ENCODE peak calls at places on chromosomes 12 and 14, in five cellular contexts. One of them, this sample, is unnamed.

GRCh38 chr12:57766464-57767311 is at the start of gene CYP27B1:
- DNase-seq in GM23248: peak
- DNase-seq in HCT116: no peak
- DNase-seq in neural progenitor cell: peak
- DNase-seq in GM23338: peak
- DNase-seq in this sample: no peak

GRCh38 chr14:59206892-59207291 is 18.4 kb downstream of the DAAM1 start:
- DNase-seq in GM23248: no peak
- DNase-seq in HCT116: no peak
- DNase-seq in neural progenitor cell: no peak
- DNase-seq in GM23338: no peak
- DNase-seq in this sample: no peak

GRCh38 chr12:42960087-42960527 is 370.6 kb upstream of the PRICKLE1 start:
- DNase-seq in GM23248: peak
- DNase-seq in HCT116: peak
- DNase-seq in neural progenitor cell: no peak
- DNase-seq in GM23338: no peak
- DNase-seq in this sample: no peak

GRCh38 chr12:29191267-29191889 is 42.3 kb downstream of the FAR2 start:
- DNase-seq in GM23248: no peak
- DNase-seq in HCT116: no peak
- DNase-seq in neural progenitor cell: no peak
- DNase-seq in GM23338: no peak
- DNase-seq in this sample: no peak

GRCh38 chr12:56998981-56999380 is 7.4 kb downstream of the ZBTB39 start:
- DNase-seq in GM23248: no peak
- DNase-seq in HCT116: no peak
- DNase-seq in neural progenitor cell: no peak
- DNase-seq in GM23338: no peak
- DNase-seq in this sample: no peak

GRCh38 chr12:54431911-54432814 is 13.1 kb upstream of the ITGA5 start:
- DNase-seq in GM23248: peak
- DNase-seq in HCT116: no peak
- DNase-seq in neural progenitor cell: peak
- DNase-seq in GM23338: peak
- DNase-seq in this sample: peak

GRCh38 chr14:90969493-90970166 is 90.8 kb downstream of the RPS6KA5 start:
- DNase-seq in GM23248: no peak
- DNase-seq in HCT116: peak
- DNase-seq in neural progenitor cell: no peak
- DNase-seq in GM23338: no peak
- DNase-seq in this sample: peak

GRCh38 chr12:14238224-14238792 is 127.2 kb upstream of the ATF7IP start:
- DNase-seq in GM23248: peak
- DNase-seq in HCT116: no peak
- DNase-seq in neural progenitor cell: no peak
- DNase-seq in GM23338: peak
- DNase-seq in this sample: peak

GRCh38 chr14:67512463-67513134 is 20.5 kb upstream of the PLEKHH1 start:
- DNase-seq in GM23248: no peak
- DNase-seq in HCT116: no peak
- DNase-seq in neural progenitor cell: no peak
- DNase-seq in GM23338: no peak
- DNase-seq in this sample: no peak

GRCh38 chr14:104827173-104828055 is 26.5 kb downstream of the ZBTB42 start:
- DNase-seq in GM23248: peak
- DNase-seq in HCT116: peak
- DNase-seq in neural progenitor cell: peak
- DNase-seq in GM23338: peak
- DNase-seq in this sample: peak

GRCh38 chr12:120669055-120669828 is 17.7 kb upstream of the MLEC start:
- DNase-seq in GM23248: peak
- DNase-seq in HCT116: no peak
- DNase-seq in neural progenitor cell: peak
- DNase-seq in GM23338: peak
- DNase-seq in this sample: peak

GRCh38 chr12:22803725-22804124 is 178.8 kb downstream of the ETNK1 start:
- DNase-seq in GM23248: no peak
- DNase-seq in HCT116: no peak
- DNase-seq in neural progenitor cell: no peak
- DNase-seq in GM23338: peak
- DNase-seq in this sample: no peak

GRCh38 chr14:95327558-95328374 is 8.1 kb upstream of the CLMN start:
- DNase-seq in GM23248: no peak
- DNase-seq in HCT116: no peak
- DNase-seq in neural progenitor cell: no peak
- DNase-seq in GM23338: no peak
- DNase-seq in this sample: no peak

GRCh38 chr14:99475660-99476059 is 5.0 kb downstream of the SETD3 start:
- DNase-seq in GM23248: no peak
- DNase-seq in HCT116: no peak
- DNase-seq in neural progenitor cell: no peak
- DNase-seq in GM23338: no peak
- DNase-seq in this sample: no peak

GRCh38 chr12:4107436-4107878 is 166.1 kb upstream of the CCND2 start:
- DNase-seq in GM23248: peak
- DNase-seq in HCT116: peak
- DNase-seq in neural progenitor cell: peak
- DNase-seq in GM23338: peak
- DNase-seq in this sample: peak

GRCh38 chr12:68080577-68080976 is 79.0 kb downstream of the IFNG start:
- DNase-seq in GM23248: no peak
- DNase-seq in HCT116: no peak
- DNase-seq in neural progenitor cell: peak
- DNase-seq in GM23338: peak
- DNase-seq in this sample: no peak

GRCh38 chr14:78851189-78851588 is 681.0 kb downstream of the NRXN3 start:
- DNase-seq in GM23248: no peak
- DNase-seq in HCT116: no peak
- DNase-seq in neural progenitor cell: no peak
- DNase-seq in GM23338: no peak
- DNase-seq in this sample: no peak

GRCh38 chr12:131102991-131103609 is 149.4 kb downstream of the ADGRD1 start:
- DNase-seq in GM23248: no peak
- DNase-seq in HCT116: no peak
- DNase-seq in neural progenitor cell: peak
- DNase-seq in GM23338: no peak
- DNase-seq in this sample: no peak

GRCh38 chr12:11743333-11743732 is 93.9 kb downstream of the ETV6 start:
- DNase-seq in GM23248: no peak
- DNase-seq in HCT116: no peak
- DNase-seq in neural progenitor cell: no peak
- DNase-seq in GM23338: peak
- DNase-seq in this sample: no peak

GRCh38 chr14:68522510-68523325 is 270.1 kb downstream of the ZFP36L1 start:
- DNase-seq in GM23248: peak
- DNase-seq in HCT116: no peak
- DNase-seq in neural progenitor cell: peak
- DNase-seq in GM23338: no peak
- DNase-seq in this sample: no peak

GRCh38 chr12:115209230-115209629 is 525.3 kb upstream of the TBX3 start:
- DNase-seq in GM23248: no peak
- DNase-seq in HCT116: no peak
- DNase-seq in neural progenitor cell: peak
- DNase-seq in GM23338: no peak
- DNase-seq in this sample: peak

GRCh38 chr12:91205791-91206190 is 23.2 kb upstream of the DCN start:
- DNase-seq in GM23248: peak
- DNase-seq in HCT116: no peak
- DNase-seq in neural progenitor cell: no peak
- DNase-seq in GM23338: no peak
- DNase-seq in this sample: no peak

GRCh38 chr12:108302471-108303311 is 36.4 kb downstream of the CMKLR1 start:
- DNase-seq in GM23248: peak
- DNase-seq in HCT116: no peak
- DNase-seq in neural progenitor cell: peak
- DNase-seq in GM23338: peak
- DNase-seq in this sample: peak

GRCh38 chr12:132395192-132395907 is 66.0 kb upstream of the GALNT9 start:
- DNase-seq in GM23248: no peak
- DNase-seq in HCT116: no peak
- DNase-seq in neural progenitor cell: no peak
- DNase-seq in GM23338: no peak
- DNase-seq in this sample: no peak

GRCh38 chr12:132395908-132396305 is 66.5 kb upstream of the GALNT9 start:
- DNase-seq in GM23248: no peak
- DNase-seq in HCT116: no peak
- DNase-seq in neural progenitor cell: no peak
- DNase-seq in GM23338: no peak
- DNase-seq in this sample: no peak

GRCh38 chr12:132397934-132398385 is 68.6 kb upstream of the GALNT9 start:
- DNase-seq in GM23248: no peak
- DNase-seq in HCT116: no peak
- DNase-seq in neural progenitor cell: no peak
- DNase-seq in GM23338: no peak
- DNase-seq in this sample: no peak

GRCh38 chr12:132397152-132397933 is 68.0 kb upstream of the GALNT9 start:
- DNase-seq in GM23248: no peak
- DNase-seq in HCT116: no peak
- DNase-seq in neural progenitor cell: no peak
- DNase-seq in GM23338: no peak
- DNase-seq in this sample: no peak

DNA sequence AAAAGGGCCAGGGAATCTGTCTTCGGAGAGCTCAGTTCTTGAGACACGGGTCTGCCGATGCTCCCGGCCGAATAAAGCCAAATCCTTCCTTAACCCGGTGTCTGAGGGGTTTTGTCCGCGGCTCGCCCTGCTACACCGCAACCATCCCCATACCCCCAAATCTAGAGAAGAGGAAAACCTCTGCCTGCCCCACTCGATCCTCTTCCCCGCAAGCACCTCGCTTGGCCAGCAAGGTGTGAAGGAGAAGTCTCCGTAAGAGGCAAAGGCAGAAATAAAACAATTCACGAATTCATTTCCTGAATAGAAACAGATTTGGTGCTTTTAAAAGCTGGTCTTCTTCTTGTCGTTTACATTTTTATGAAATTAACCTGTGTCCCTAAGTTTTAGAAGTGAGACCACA is 67.3 kb upstream of the GALNT9 start:
- DNase-seq in GM23248: no peak
- DNase-seq in HCT116: no peak
- DNase-seq in neural progenitor cell: no peak
- DNase-seq in GM23338: no peak
- DNase-seq in this sample: no peak
- TF ChIP-seq EZH2 in GM23248: no peak
- TF ChIP-seq EZH2 in HCT116: no peak
- TF ChIP-seq EZH2 in neural progenitor cell: no peak
- TF ChIP-seq EZH2 in GM23338: no peak
- TF ChIP-seq EZH2 in this sample: no peak

GRCh38 chr12:59871779-59872178 is 275.9 kb downstream of the SLC16A7 start:
- DNase-seq in GM23248: no peak
- DNase-seq in HCT116: no peak
- DNase-seq in neural progenitor cell: no peak
- DNase-seq in GM23338: no peak
- DNase-seq in this sample: no peak

GRCh38 chr12:59873136-59873535 is 277.3 kb downstream of the SLC16A7 start:
- DNase-seq in GM23248: no peak
- DNase-seq in HCT116: no peak
- DNase-seq in neural progenitor cell: no peak
- DNase-seq in GM23338: no peak
- DNase-seq in this sample: no peak

DNA sequence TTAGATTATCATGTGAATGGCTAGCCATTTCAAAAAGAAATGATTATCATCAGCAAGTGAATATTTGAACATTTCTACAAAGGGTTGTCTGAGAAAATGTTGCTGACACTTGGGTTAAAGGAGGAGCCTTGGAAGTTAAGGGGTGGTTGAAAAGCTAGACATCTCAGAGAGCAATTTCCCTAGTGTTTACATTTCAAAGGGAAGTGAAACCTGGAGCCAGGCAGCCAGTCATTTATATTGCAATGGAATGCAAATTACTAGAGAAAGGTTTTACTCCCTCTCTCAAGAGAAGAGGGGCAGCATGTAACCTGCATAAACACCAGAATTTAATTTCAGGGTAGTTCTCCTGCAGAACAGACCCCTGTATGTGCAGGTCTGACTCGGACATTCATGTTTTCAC is 279.0 kb downstream of the SLC16A7 start:
- DNase-seq in GM23248: no peak
- DNase-seq in HCT116: no peak
- DNase-seq in neural progenitor cell: no peak
- DNase-seq in GM23338: peak
- DNase-seq in this sample: peak
- TF ChIP-seq EZH2phosphoT487 in GM23248: no peak
- TF ChIP-seq EZH2phosphoT487 in HCT116: no peak
- TF ChIP-seq EZH2phosphoT487 in neural progenitor cell: no peak
- TF ChIP-seq EZH2phosphoT487 in GM23338: no peak
- TF ChIP-seq EZH2phosphoT487 in this sample: no peak

GRCh38 chr14:31027847-31028246 is 1.7 kb upstream of the STRN3 start:
- DNase-seq in GM23248: peak
- DNase-seq in HCT116: no peak
- DNase-seq in neural progenitor cell: no peak
- DNase-seq in GM23338: no peak
- DNase-seq in this sample: no peak
- H3K4me3 ChIP-seq in GM23248: peak
- H3K4me3 ChIP-seq in HCT116: peak
- H3K4me3 ChIP-seq in neural progenitor cell: peak
- H3K4me3 ChIP-seq in GM23338: peak
- H3K4me3 ChIP-seq in this sample: peak

GRCh38 chr14:103220982-103221641 is 97.9 kb downstream of the TNFAIP2 start:
- DNase-seq in GM23248: no peak
- DNase-seq in HCT116: no peak
- DNase-seq in neural progenitor cell: no peak
- DNase-seq in GM23338: no peak
- DNase-seq in this sample: no peak
- TF ChIP-seq EZH2 in GM23248: no peak
- TF ChIP-seq EZH2 in HCT116: no peak
- TF ChIP-seq EZH2 in neural progenitor cell: no peak
- TF ChIP-seq EZH2 in GM23338: peak
- TF ChIP-seq EZH2 in this sample: no peak

This sample was measured in hepatocyte.